ENCODE peak calls at places on chromosomes 11 and 22, in five cellular contexts. V is A549, K is GM23338, U is HepG2, W is HCT116. F is an unnamed sample.

GRCh38 chr11:101442171-101442570 is 141.6 kb downstream of the TRPC6 start:
- DNase-seq in V (no peak), K (no peak), U (no peak), W (no peak), F (no peak)

GRCh38 chr11:96063053-96063452 is 139.1 kb upstream of the MTMR2 start:
- DNase-seq in V (no peak), K (no peak), U (no peak), W (no peak), F (no peak)

GRCh38 chr22:24001314-24001713 is 3.9 kb downstream of the GSTT4 start:
- DNase-seq in V (no peak), K (peak; percentile 76), U (no peak), W (no peak), F (no peak)

GRCh38 chr22:37894939-37895670 is 11.0 kb upstream of the MICALL1 start:
- DNase-seq in V (no peak), K (peak; percentile 88), U (no peak), W (no peak), F (no peak)

GRCh38 chr22:29080061-29080975 is 7.5 kb downstream of the KREMEN1 start:
- DNase-seq in V (no peak), K (no peak), U (no peak), W (no peak), F (no peak)

GRCh38 chr22:22408731-22409696 is 99.5 kb downstream of the ZNF280B start:
- DNase-seq in V (peak; percentile 33), K (peak; percentile 74), U (peak; percentile 45), W (peak; percentile 33), F (no peak)

GRCh38 chr11:111366560-111367410 is 12.3 kb downstream of the POU2AF1 start:
- DNase-seq in V (no peak), K (no peak), U (no peak), W (no peak), F (no peak)

GRCh38 chr11:76209956-76210885 is 3.9 kb upstream of the WNT11 start:
- DNase-seq in V (peak; percentile 52), K (peak; percentile 54), U (no peak), W (no peak), F (no peak)

GRCh38 chr11:35949242-35949641 is 5.4 kb downstream of the LDLRAD3 start:
- DNase-seq in V (no peak), K (peak; percentile 22), U (no peak), W (no peak), F (no peak)

GRCh38 chr11:8615633-8616032 is 21.6 kb upstream of the STK33 start:
- DNase-seq in V (no peak), K (no peak), U (no peak), W (no peak), F (no peak)

GRCh38 chr11:665707-666281 is 28.7 kb downstream of the DRD4 start:
- DNase-seq in V (no peak), K (no peak), U (no peak), W (no peak), F (no peak)

GRCh38 chr11:76291576-76292526 is 85.5 kb upstream of the WNT11 start:
- DNase-seq in V (peak; percentile 10), K (no peak), U (peak; percentile 43), W (no peak), F (no peak)

GRCh38 chr11:35352107-35352888 is 67.1 kb downstream of the SLC1A2 start:
- DNase-seq in V (no peak), K (no peak), U (no peak), W (no peak), F (no peak)

GRCh38 chr22:49788492-49788891 is 39.2 kb downstream of the BRD1 start:
- DNase-seq in V (no peak), K (no peak), U (no peak), W (no peak), F (no peak)

GRCh38 chr11:10628506-10629236 is 60.2 kb upstream of the LYVE1 start:
- DNase-seq in V (no peak), K (no peak), U (no peak), W (no peak), F (no peak)

GRCh38 chr22:40766956-40767355 is 52.2 kb downstream of the SLC25A17 start:
- DNase-seq in V (no peak), K (no peak), U (no peak), W (no peak), F (no peak)

GRCh38 chr11:116849491-116849890 is 12.1 kb upstream of the APOA1 start:
- DNase-seq in V (no peak), K (no peak), U (no peak), W (no peak), F (no peak)
- TF ChIP-seq REST in V (no peak), K (no peak), U (no peak), W (no peak), F (no peak)

GRCh38 chr22:18070556-18071306 is 7.1 kb upstream of the PEX26 start:
- DNase-seq in V (no peak), K (peak; percentile 24), U (peak; percentile 25), W (no peak), F (no peak)
- TF ChIP-seq REST in V (no peak), K (no peak), U (no peak), W (no peak), F (no peak)

GRCh38 chr11:130208241-130209127 is 48.9 kb downstream of the ST14 start:
- DNase-seq in V (no peak), K (no peak), U (no peak), W (no peak), F (no peak)
- TF ChIP-seq REST in V (no peak), K (no peak), U (no peak), W (no peak), F (no peak)

GRCh38 chr11:78957481-78958245 is 383.0 kb upstream of the NARS2 start:
- DNase-seq in V (no peak), K (no peak), U (no peak), W (no peak), F (no peak)
- TF ChIP-seq REST in V (no peak), K (no peak), U (no peak), W (no peak), F (no peak)

F was measured in Panc1.